ENCODE peak calls at places on chromosomes 4 and X, in five cellular contexts. One of them, this sample, is unnamed.
A peak's percentile ranks its signal among the peaks of the same experiment; 100 is the strongest.

GRCh38 chrX:136643243-136643642 is 4.7 kb upstream of the CD40LG start:
- DNase-seq in K562: no peak
- DNase-seq in HepG2: no peak
- DNase-seq in GM12878: no peak
- DNase-seq in H1: no peak
- DNase-seq in this sample: no peak

GRCh38 chr4:185738038-185738552 is 73.9 kb downstream of the SORBS2 start:
- DNase-seq in GM12878: no peak
- DNase-seq in H1: no peak
- DNase-seq in K562: no peak
- DNase-seq in HepG2: no peak
- DNase-seq in this sample: no peak

GRCh38 chr4:16952462-16952871 is 54.0 kb upstream of the LDB2 start:
- DNase-seq in K562: no peak
- DNase-seq in H1: no peak
- DNase-seq in GM12878: no peak
- DNase-seq in HepG2: no peak
- DNase-seq in this sample: no peak

GRCh38 chr4:37847311-37847710 is 20.8 kb downstream of the PGM2 start:
- DNase-seq in K562: no peak
- DNase-seq in H1: no peak
- DNase-seq in HepG2: no peak
- DNase-seq in GM12878: no peak
- DNase-seq in this sample: no peak

GRCh38 chr4:45954280-45954679 is 169.6 kb downstream of the GABRG1 start:
- DNase-seq in GM12878: no peak
- DNase-seq in K562: no peak
- DNase-seq in HepG2: no peak
- DNase-seq in H1: no peak
- DNase-seq in this sample: no peak

GRCh38 chr4:44931720-44932119 is 205.4 kb upstream of the GNPDA2 start:
- DNase-seq in GM12878: no peak
- DNase-seq in HepG2: no peak
- DNase-seq in K562: no peak
- DNase-seq in H1: no peak
- DNase-seq in this sample: no peak

GRCh38 chr4:80423553-80424224 is 88.2 kb downstream of the CFAP299 start:
- DNase-seq in GM12878: no peak
- DNase-seq in H1: no peak
- DNase-seq in HepG2: no peak
- DNase-seq in K562: peak; percentile 9
- DNase-seq in this sample: no peak

GRCh38 chr4:98935633-98936032 is 6.7 kb upstream of the EIF4E start:
- DNase-seq in H1: no peak
- DNase-seq in K562: no peak
- DNase-seq in GM12878: no peak
- DNase-seq in HepG2: peak; percentile 14
- DNase-seq in this sample: no peak

GRCh38 chr4:39044947-39045734 is 12.9 kb upstream of the TMEM156 start:
- DNase-seq in GM12878: no peak
- DNase-seq in H1: no peak
- DNase-seq in K562: peak; percentile 72
- DNase-seq in HepG2: no peak
- DNase-seq in this sample: no peak

GRCh38 chr4:41750624-41751324 is 2.2 kb upstream of the PHOX2B start:
- DNase-seq in K562: no peak
- DNase-seq in HepG2: no peak
- DNase-seq in H1: no peak
- DNase-seq in GM12878: no peak
- DNase-seq in this sample: no peak
- TF ChIP-seq EZH2 in K562: no peak
- TF ChIP-seq EZH2 in HepG2: no peak
- TF ChIP-seq EZH2 in H1: peak; percentile 83
- TF ChIP-seq EZH2 in GM12878: no peak
- TF ChIP-seq EZH2 in this sample: no peak

GRCh38 chr4:188417181-188417580 is 277.9 kb downstream of the TRIML1 start:
- DNase-seq in HepG2: peak; percentile 15
- DNase-seq in H1: no peak
- DNase-seq in K562: no peak
- DNase-seq in GM12878: no peak
- DNase-seq in this sample: no peak
- TF ChIP-seq ATF3 in HepG2: no peak
- TF ChIP-seq ATF3 in H1: no peak
- TF ChIP-seq ATF3 in K562: no peak
- TF ChIP-seq ATF3 in GM12878: no peak
- TF ChIP-seq ATF3 in this sample: no peak

GRCh38 chrX:153828308-153828707 is 2.0 kb downstream of the PDZD4 start:
- DNase-seq in GM12878: no peak
- DNase-seq in HepG2: no peak
- DNase-seq in H1: no peak
- DNase-seq in K562: no peak
- DNase-seq in this sample: no peak

GRCh38 chrX:153829799-153830631 is at the start of gene PDZD4:
- DNase-seq in GM12878: no peak
- DNase-seq in H1: no peak
- DNase-seq in HepG2: no peak
- DNase-seq in K562: no peak
- DNase-seq in this sample: no peak

GRCh38 chrX:153829549-153829798 is 870 bp downstream of the PDZD4 start:
- DNase-seq in HepG2: no peak
- DNase-seq in K562: no peak
- DNase-seq in H1: no peak
- DNase-seq in GM12878: no peak
- DNase-seq in this sample: no peak

GRCh38 chrX:153827903-153828302 is 2.4 kb downstream of the PDZD4 start:
- DNase-seq in K562: no peak
- DNase-seq in H1: no peak
- DNase-seq in HepG2: no peak
- DNase-seq in GM12878: no peak
- DNase-seq in this sample: no peak

GRCh38 chrX:153828723-153829548 is 1.4 kb downstream of the PDZD4 start:
- DNase-seq in H1: no peak
- DNase-seq in GM12878: no peak
- DNase-seq in HepG2: peak; percentile 2
- DNase-seq in K562: no peak
- DNase-seq in this sample: no peak
- TF ChIP-seq EZH2 in H1: no peak
- TF ChIP-seq EZH2 in GM12878: no peak
- TF ChIP-seq EZH2 in HepG2: no peak
- TF ChIP-seq EZH2 in K562: no peak
- TF ChIP-seq EZH2 in this sample: no peak

GRCh38 chr4:76836860-76837564 is 60.9 kb downstream of the SOWAHB start:
- DNase-seq in GM12878: no peak
- DNase-seq in H1: no peak
- DNase-seq in HepG2: peak; percentile 13
- DNase-seq in K562: no peak
- DNase-seq in this sample: no peak

GRCh38 chr4:76830612-76831474 is 67.1 kb downstream of the SOWAHB start:
- DNase-seq in GM12878: no peak
- DNase-seq in HepG2: peak; percentile 94
- DNase-seq in H1: no peak
- DNase-seq in K562: no peak
- DNase-seq in this sample: peak; percentile 47

DNA sequence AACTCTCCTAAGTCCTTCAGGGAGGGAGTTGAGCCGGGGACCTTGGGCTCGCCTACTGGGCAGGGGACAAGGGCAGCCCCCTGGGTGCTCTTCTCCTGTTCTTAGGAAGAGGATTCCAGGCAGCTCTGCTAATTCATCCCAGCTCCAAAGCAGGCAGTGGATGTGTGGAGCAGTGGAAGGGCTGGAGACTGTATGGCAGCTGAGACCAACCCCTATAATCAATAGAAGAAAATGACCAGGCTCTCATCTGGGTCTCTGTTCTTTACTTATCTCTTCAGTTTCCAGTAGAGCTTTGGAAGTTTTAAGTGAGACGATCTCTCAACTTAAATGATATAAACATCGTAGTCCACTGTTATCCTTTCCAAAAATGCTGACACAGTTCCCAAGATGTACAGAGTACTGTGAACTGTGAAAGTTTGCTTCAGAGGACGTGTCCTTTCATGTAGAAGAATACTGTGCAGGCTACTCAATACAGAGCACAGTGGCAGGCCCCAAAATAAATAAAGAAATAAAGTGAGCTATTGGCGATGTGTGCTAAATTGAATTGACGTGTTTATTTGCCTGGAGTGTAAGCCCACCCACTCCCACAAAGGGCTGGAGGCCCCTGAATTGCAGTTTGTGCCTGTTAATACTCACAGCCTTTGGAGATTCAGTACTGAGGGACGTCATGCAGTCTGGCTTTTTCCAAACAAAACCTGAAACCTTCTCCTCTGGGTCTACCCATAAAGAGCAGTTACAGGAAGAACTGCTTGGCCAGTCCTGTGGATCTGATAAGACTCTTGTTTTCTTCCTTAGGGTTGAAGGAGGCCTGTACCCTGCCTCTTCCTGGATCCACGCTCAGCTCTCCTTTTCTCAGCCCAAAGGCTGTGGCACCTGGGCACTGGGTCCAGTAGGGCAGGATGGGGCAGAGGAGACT is 66.2 kb downstream of the SOWAHB start:
- DNase-seq in H1: no peak
- DNase-seq in GM12878: no peak
- DNase-seq in HepG2: peak; percentile 9
- DNase-seq in K562: no peak
- DNase-seq in this sample: no peak
- TF ChIP-seq ATF3 in H1: no peak
- TF ChIP-seq ATF3 in GM12878: no peak
- TF ChIP-seq ATF3 in HepG2: no peak
- TF ChIP-seq ATF3 in K562: no peak
- TF ChIP-seq ATF3 in this sample: no peak

DNA sequence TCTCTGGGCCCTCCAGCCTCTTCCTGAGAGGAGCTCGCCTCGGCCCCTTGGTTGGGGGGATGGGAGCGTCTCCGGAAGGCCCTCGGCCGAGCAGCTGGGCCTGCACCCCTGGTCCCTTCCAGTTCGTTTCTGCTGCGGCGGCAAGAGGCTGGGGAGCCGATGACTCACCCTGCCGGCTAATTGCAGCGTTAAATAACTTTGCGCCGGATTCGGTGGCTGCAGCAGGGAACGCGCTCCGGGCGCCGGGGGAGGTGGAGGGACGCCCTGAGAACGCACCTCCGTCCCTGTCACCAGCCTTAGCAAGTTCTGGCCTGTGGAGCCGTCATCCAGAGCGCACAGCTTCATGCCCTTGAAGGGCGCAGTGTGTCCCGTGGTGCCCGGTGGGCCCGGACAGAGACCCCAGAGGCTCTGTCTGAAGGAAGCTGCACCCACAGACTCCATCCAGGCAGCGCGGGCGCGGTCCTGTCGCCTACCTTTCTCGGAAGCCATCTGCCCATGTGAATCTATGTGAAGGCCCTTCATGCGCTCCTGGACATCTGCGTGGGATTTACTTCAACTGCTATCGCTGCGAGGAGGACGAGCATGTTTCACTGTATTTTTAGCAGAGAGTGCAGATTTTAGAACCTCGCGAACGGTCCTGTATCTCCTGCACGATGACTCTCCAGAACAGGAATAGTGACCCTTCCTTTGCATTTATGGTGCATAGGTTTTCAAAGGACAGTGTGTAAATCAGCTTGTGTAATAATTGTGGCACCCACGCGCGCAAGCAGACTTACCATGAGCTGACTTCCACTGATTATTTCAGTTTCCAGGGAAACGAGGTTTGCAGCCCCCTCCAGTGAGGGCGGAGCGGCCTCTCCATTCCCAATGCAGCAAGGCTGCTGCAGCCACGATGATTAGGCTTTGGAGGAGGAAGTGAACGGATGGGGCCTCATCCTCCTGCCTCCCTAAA is 1.7 kb upstream of the TMEM271 start:
- DNase-seq in H1: peak; percentile 31
- DNase-seq in GM12878: no peak
- DNase-seq in K562: no peak
- DNase-seq in HepG2: peak; percentile 18
- DNase-seq in this sample: no peak
- TF ChIP-seq EZH2 in H1: peak; percentile 86
- TF ChIP-seq EZH2 in GM12878: no peak
- TF ChIP-seq EZH2 in K562: no peak
- TF ChIP-seq EZH2 in HepG2: no peak
- TF ChIP-seq EZH2 in this sample: no peak

DNA sequence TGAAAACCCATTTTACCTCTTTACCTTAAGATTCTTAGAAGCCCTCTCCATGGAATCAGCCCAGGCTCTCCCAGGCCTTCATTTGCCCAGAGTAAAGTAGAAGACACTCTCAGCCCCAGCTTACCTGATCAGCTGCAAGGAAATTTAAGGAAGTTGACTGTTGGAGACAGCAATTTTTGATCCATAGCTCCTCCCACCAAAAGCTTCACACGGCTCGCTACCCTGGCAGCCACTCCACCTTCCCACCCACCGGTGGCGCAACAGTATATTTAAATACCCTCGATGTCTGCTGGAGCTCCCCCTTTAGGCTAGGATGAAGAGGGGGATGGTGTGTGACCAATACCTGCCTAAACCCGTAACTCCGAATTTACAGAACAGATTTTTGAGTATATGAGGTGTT is 75.4 kb downstream of the MBNL3 start:
- DNase-seq in H1: no peak
- DNase-seq in K562: peak; percentile 39
- DNase-seq in GM12878: no peak
- DNase-seq in HepG2: peak; percentile 82
- DNase-seq in this sample: peak; percentile 32
- TF ChIP-seq ATF3 in H1: no peak
- TF ChIP-seq ATF3 in K562: no peak
- TF ChIP-seq ATF3 in GM12878: no peak
- TF ChIP-seq ATF3 in HepG2: no peak
- TF ChIP-seq ATF3 in this sample: no peak

DNA sequence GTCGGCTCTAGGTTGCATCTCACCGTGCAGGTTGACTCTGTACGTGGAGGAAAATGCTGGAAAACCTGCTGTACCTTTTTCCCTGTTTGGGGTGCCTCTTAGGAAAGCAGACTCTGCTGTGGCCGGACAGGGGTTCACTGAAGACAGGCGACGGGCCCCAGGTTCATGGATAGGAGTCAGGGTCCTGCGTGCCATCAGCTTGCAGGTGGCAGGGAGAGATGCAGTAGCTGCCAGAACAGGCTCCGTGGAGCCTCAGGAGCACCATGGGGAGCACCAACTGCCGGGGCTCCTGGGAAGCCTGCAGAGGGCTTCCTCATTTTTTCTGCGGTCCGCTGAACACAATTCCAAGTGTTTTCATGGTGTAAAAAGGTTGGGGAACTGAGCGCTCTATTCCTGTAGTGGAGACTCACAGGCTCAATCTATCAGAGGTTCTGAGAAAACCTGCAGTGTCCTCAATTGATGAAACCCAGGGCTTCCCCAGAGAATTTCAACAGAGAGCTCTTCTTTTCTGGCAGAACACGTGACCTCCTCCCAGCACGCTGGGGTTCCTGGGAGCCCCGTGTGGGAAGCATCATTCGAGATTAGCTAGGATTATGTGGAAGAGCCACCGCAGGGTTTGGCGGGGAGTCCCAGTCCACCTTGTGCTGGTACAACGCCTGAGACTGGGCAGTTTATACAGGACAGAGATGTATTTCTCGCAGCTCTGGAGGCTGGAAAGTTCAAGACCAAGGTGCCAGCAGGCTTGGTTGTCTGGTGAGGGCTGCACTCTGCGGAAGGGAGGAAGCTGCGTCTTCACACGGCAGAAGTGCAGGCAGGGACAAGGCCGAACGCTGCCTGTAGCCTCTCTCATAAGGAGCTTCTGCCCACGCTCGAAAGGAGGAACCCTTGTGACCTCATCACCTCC is 1.6 kb downstream of the HTRA3 start:
- DNase-seq in K562: no peak
- DNase-seq in H1: no peak
- DNase-seq in GM12878: no peak
- DNase-seq in HepG2: no peak
- DNase-seq in this sample: no peak
- TF ChIP-seq EZH2 in K562: no peak
- TF ChIP-seq EZH2 in H1: no peak
- TF ChIP-seq EZH2 in GM12878: no peak
- TF ChIP-seq EZH2 in HepG2: no peak
- TF ChIP-seq EZH2 in this sample: no peak

GRCh38 chr4:105520819-105521790 is 31.3 kb upstream of the ARHGEF38 start:
- DNase-seq in K562: peak; percentile 45
- DNase-seq in H1: no peak
- DNase-seq in HepG2: peak; percentile 35
- DNase-seq in GM12878: peak; percentile 15
- DNase-seq in this sample: peak; percentile 32
- TF ChIP-seq ATF3 in K562: no peak
- TF ChIP-seq ATF3 in H1: no peak
- TF ChIP-seq ATF3 in HepG2: no peak
- TF ChIP-seq ATF3 in GM12878: no peak
- TF ChIP-seq ATF3 in this sample: no peak